ENCODE peak calls at places on chromosomes 16 and 17, in five cellular contexts. One of them, this sample, is unnamed. For H3K4me1, the result is how much of the 10 kb centered on the place peaks cover.

GRCh38 chr16:10828851-10829331 is 10.3 kb upstream of the TVP23A start:
- DNase-seq in K562: no peak
- DNase-seq in spleen: peak
- DNase-seq in endothelial cell of umbilical vein: peak
- DNase-seq in esophagus muscularis mucosa: peak
- DNase-seq in this sample: peak

GRCh38 chr16:81639348-81639747 is 139.7 kb upstream of the PLCG2 start:
- DNase-seq in K562: no peak
- DNase-seq in spleen: no peak
- DNase-seq in endothelial cell of umbilical vein: no peak
- DNase-seq in esophagus muscularis mucosa: no peak
- DNase-seq in this sample: no peak

GRCh38 chr16:50745940-50746339 is 4.1 kb downstream of the CYLD start:
- DNase-seq in K562: no peak
- DNase-seq in spleen: no peak
- DNase-seq in endothelial cell of umbilical vein: no peak
- DNase-seq in esophagus muscularis mucosa: no peak
- DNase-seq in this sample: no peak

GRCh38 chr17:62109378-62109902 is 44.4 kb upstream of the MED13 start:
- DNase-seq in K562: peak
- DNase-seq in spleen: peak
- DNase-seq in endothelial cell of umbilical vein: peak
- DNase-seq in esophagus muscularis mucosa: no peak
- DNase-seq in this sample: peak

GRCh38 chr17:6755281-6755680 is 565 bp upstream of the XAF1 start:
- DNase-seq in K562: no peak
- DNase-seq in spleen: no peak
- DNase-seq in endothelial cell of umbilical vein: no peak
- DNase-seq in esophagus muscularis mucosa: no peak
- DNase-seq in this sample: no peak

GRCh38 chr17:46274238-46274637 is 20.7 kb upstream of the LRRC37A start:
- DNase-seq in K562: no peak
- DNase-seq in spleen: no peak
- DNase-seq in endothelial cell of umbilical vein: no peak
- DNase-seq in esophagus muscularis mucosa: no peak
- DNase-seq in this sample: no peak

GRCh38 chr16:74868501-74868900 is 93.9 kb upstream of the FA2H start:
- DNase-seq in K562: no peak
- DNase-seq in spleen: no peak
- DNase-seq in endothelial cell of umbilical vein: peak
- DNase-seq in esophagus muscularis mucosa: no peak
- DNase-seq in this sample: no peak

GRCh38 chr16:27980919-27981670 is 82.4 kb downstream of the GSG1L start:
- DNase-seq in K562: no peak
- DNase-seq in spleen: peak
- DNase-seq in endothelial cell of umbilical vein: no peak
- DNase-seq in esophagus muscularis mucosa: no peak
- DNase-seq in this sample: no peak

GRCh38 chr17:21174719-21175118 is 39.2 kb downstream of the TMEM11 start:
- DNase-seq in K562: no peak
- DNase-seq in spleen: no peak
- DNase-seq in endothelial cell of umbilical vein: peak
- DNase-seq in esophagus muscularis mucosa: no peak
- DNase-seq in this sample: no peak

GRCh38 chr16:26316683-26317464 is 625.1 kb downstream of the HS3ST4 start:
- DNase-seq in K562: no peak
- DNase-seq in spleen: no peak
- DNase-seq in endothelial cell of umbilical vein: no peak
- DNase-seq in esophagus muscularis mucosa: no peak
- DNase-seq in this sample: no peak

GRCh38 chr17:59436900-59437299 is 105.4 kb downstream of the YPEL2 start:
- DNase-seq in K562: no peak
- DNase-seq in spleen: no peak
- DNase-seq in endothelial cell of umbilical vein: no peak
- DNase-seq in esophagus muscularis mucosa: no peak
- DNase-seq in this sample: no peak

GRCh38 chr17:78131172-78132085 is 858 bp downstream of the TMC8 start:
- DNase-seq in K562: no peak
- DNase-seq in spleen: peak
- DNase-seq in endothelial cell of umbilical vein: no peak
- DNase-seq in esophagus muscularis mucosa: no peak
- DNase-seq in this sample: peak

GRCh38 chr17:35046740-35047283 is 16.7 kb downstream of the RFFL start:
- DNase-seq in K562: peak
- DNase-seq in spleen: no peak
- DNase-seq in endothelial cell of umbilical vein: peak
- DNase-seq in esophagus muscularis mucosa: no peak
- DNase-seq in this sample: no peak

GRCh38 chr16:69073181-69073669 is 32.2 kb upstream of the HAS3 start:
- DNase-seq in K562: no peak
- DNase-seq in spleen: no peak
- DNase-seq in endothelial cell of umbilical vein: peak
- DNase-seq in esophagus muscularis mucosa: no peak
- DNase-seq in this sample: no peak

GRCh38 chr16:16048904-16049582 is 99.6 kb downstream of the ABCC1 start:
- DNase-seq in K562: peak
- DNase-seq in spleen: no peak
- DNase-seq in endothelial cell of umbilical vein: no peak
- DNase-seq in esophagus muscularis mucosa: no peak
- DNase-seq in this sample: no peak

GRCh38 chr17:11404431-11404830 is 163.4 kb downstream of the SHISA6 start:
- DNase-seq in K562: no peak
- DNase-seq in spleen: no peak
- DNase-seq in endothelial cell of umbilical vein: no peak
- DNase-seq in esophagus muscularis mucosa: no peak
- DNase-seq in this sample: no peak

GRCh38 chr16:8850279-8850885 is 18.4 kb downstream of the CARHSP1 start:
- DNase-seq in K562: no peak
- DNase-seq in spleen: peak
- DNase-seq in endothelial cell of umbilical vein: peak
- DNase-seq in esophagus muscularis mucosa: peak
- DNase-seq in this sample: no peak

GRCh38 chr17:66540131-66540781 is 237.8 kb downstream of the PRKCA start:
- DNase-seq in K562: no peak
- DNase-seq in spleen: no peak
- DNase-seq in endothelial cell of umbilical vein: no peak
- DNase-seq in esophagus muscularis mucosa: no peak
- DNase-seq in this sample: no peak

GRCh38 chr17:64118452-64118979 is 11.4 kb downstream of the ERN1 start:
- DNase-seq in K562: peak
- DNase-seq in spleen: no peak
- DNase-seq in endothelial cell of umbilical vein: peak
- DNase-seq in esophagus muscularis mucosa: no peak
- DNase-seq in this sample: no peak

GRCh38 chr17:32814837-32815236 is 62.1 kb downstream of the MYO1D start:
- DNase-seq in K562: no peak
- DNase-seq in spleen: no peak
- DNase-seq in endothelial cell of umbilical vein: peak
- DNase-seq in esophagus muscularis mucosa: no peak
- DNase-seq in this sample: no peak

GRCh38 chr17:68172461-68172954 is 75.3 kb upstream of the AMZ2 start:
- DNase-seq in K562: peak
- DNase-seq in spleen: peak
- DNase-seq in endothelial cell of umbilical vein: peak
- DNase-seq in esophagus muscularis mucosa: no peak
- DNase-seq in this sample: peak

GRCh38 chr16:72990571-72990970 is 57.4 kb downstream of the ZFHX3 start:
- DNase-seq in K562: no peak
- DNase-seq in spleen: no peak
- DNase-seq in endothelial cell of umbilical vein: no peak
- DNase-seq in esophagus muscularis mucosa: no peak
- DNase-seq in this sample: no peak

GRCh38 chr17:31484821-31485220 is 93.3 kb downstream of the RAB11FIP4 start:
- DNase-seq in K562: no peak
- DNase-seq in spleen: no peak
- DNase-seq in endothelial cell of umbilical vein: no peak
- DNase-seq in esophagus muscularis mucosa: no peak
- DNase-seq in this sample: no peak

GRCh38 chr17:6668727-6669425 is 17.3 kb downstream of the C17orf100 start:
- DNase-seq in K562: no peak
- DNase-seq in spleen: no peak
- DNase-seq in endothelial cell of umbilical vein: no peak
- DNase-seq in esophagus muscularis mucosa: no peak
- DNase-seq in this sample: no peak

GRCh38 chr17:40480501-40481003 is 20.9 kb downstream of the TNS4 start:
- DNase-seq in K562: no peak
- DNase-seq in spleen: peak
- DNase-seq in endothelial cell of umbilical vein: no peak
- DNase-seq in esophagus muscularis mucosa: no peak
- DNase-seq in this sample: peak

GRCh38 chr16:21076186-21076883 is 74.3 kb downstream of the DNAH3 start:
- DNase-seq in K562: no peak
- DNase-seq in spleen: no peak
- DNase-seq in endothelial cell of umbilical vein: peak
- DNase-seq in esophagus muscularis mucosa: no peak
- DNase-seq in this sample: no peak

GRCh38 chr17:14498812-14499211 is 197.9 kb downstream of the HS3ST3B1 start:
- DNase-seq in K562: no peak
- DNase-seq in spleen: no peak
- DNase-seq in endothelial cell of umbilical vein: no peak
- DNase-seq in esophagus muscularis mucosa: no peak
- DNase-seq in this sample: no peak
- H3K4me1 ChIP-seq in K562: under half
- H3K4me1 ChIP-seq in spleen: under half
- H3K4me1 ChIP-seq in endothelial cell of umbilical vein: under half
- H3K4me1 ChIP-seq in esophagus muscularis mucosa: under half
- H3K4me1 ChIP-seq in this sample: under half

DNA sequence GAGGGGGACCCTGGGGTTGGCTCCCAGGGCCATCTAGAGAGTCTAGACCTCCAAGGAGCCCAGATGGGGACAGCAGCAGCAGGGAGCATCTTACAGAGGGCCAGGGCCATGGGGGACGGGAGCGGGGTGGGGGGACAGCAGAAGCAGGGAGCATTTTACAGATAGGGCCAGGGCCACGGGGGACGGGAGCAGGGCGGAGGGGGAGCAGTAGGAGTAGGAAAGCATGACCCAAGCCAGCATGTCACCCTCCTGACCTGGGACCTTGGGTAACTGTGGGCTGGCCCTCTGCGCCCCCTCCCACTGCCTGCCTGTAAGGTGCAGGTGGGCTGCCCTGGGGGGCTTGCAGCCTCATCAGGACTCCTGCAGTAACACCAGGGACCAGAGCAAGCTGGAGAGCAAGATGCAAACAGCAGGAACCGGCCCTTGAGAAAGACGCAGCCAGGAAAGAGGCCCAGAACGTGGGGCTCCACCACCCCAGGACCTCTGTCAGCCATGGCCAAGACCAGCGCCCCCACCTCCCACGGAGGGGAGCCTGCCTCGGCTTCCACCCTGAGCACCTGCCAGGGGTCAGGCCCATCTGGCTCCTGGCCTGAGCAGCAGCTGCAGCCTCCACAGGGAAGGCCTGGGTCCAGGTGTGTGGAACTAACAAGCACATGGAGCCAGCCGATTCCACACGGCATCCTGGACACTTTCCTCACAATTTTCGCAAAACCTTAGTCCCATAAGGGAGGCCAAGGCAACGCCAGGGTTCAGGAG is 2.4 kb downstream of the ZNF598 start:
- DNase-seq in K562: no peak
- DNase-seq in spleen: peak
- DNase-seq in endothelial cell of umbilical vein: no peak
- DNase-seq in esophagus muscularis mucosa: no peak
- DNase-seq in this sample: peak
- TF ChIP-seq POLR2AphosphoS5 in K562: no peak
- TF ChIP-seq POLR2AphosphoS5 in spleen: no peak
- TF ChIP-seq POLR2AphosphoS5 in endothelial cell of umbilical vein: no peak
- TF ChIP-seq POLR2AphosphoS5 in esophagus muscularis mucosa: no peak
- TF ChIP-seq POLR2AphosphoS5 in this sample: no peak

DNA sequence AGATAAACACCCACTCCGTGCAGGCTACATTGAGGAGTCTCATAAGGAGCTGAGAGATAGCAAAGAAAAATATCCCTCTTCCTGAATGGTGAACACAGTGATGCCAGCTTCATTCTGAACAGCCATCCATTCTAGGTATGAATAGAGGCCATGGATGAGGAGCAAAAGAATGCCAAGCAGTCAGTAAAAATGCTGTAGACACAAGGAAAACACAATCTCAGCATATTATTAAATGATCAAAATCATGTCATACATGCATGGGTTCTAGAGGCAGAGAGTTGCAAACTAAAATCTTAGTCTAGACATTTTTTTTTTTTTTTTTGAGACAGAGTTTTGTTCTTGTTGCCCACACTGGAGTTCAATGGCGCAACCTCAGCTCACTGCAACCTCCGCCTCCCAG is 313.0 kb downstream of the SOX9 start:
- DNase-seq in K562: no peak
- DNase-seq in spleen: no peak
- DNase-seq in endothelial cell of umbilical vein: no peak
- DNase-seq in esophagus muscularis mucosa: no peak
- DNase-seq in this sample: no peak
- H3K4me1 ChIP-seq in K562: under half
- H3K4me1 ChIP-seq in spleen: under half
- H3K4me1 ChIP-seq in endothelial cell of umbilical vein: under half
- H3K4me1 ChIP-seq in esophagus muscularis mucosa: under half
- H3K4me1 ChIP-seq in this sample: under half

GRCh38 chr17:81866440-81867122 is 4.6 kb downstream of the ARHGDIA start:
- DNase-seq in K562: no peak
- DNase-seq in spleen: no peak
- DNase-seq in endothelial cell of umbilical vein: no peak
- DNase-seq in esophagus muscularis mucosa: no peak
- DNase-seq in this sample: no peak

GRCh38 chr17:81865358-81865732 is 5.0 kb upstream of the P4HB start:
- DNase-seq in K562: no peak
- DNase-seq in spleen: no peak
- DNase-seq in endothelial cell of umbilical vein: no peak
- DNase-seq in esophagus muscularis mucosa: no peak
- DNase-seq in this sample: no peak

GRCh38 chr17:81863833-81864768 is 3.8 kb upstream of the P4HB start:
- DNase-seq in K562: no peak
- DNase-seq in spleen: no peak
- DNase-seq in endothelial cell of umbilical vein: no peak
- DNase-seq in esophagus muscularis mucosa: no peak
- DNase-seq in this sample: no peak

GRCh38 chr17:81867123-81867951 is 3.8 kb downstream of the ARHGDIA start:
- DNase-seq in K562: no peak
- DNase-seq in spleen: peak
- DNase-seq in endothelial cell of umbilical vein: no peak
- DNase-seq in esophagus muscularis mucosa: no peak
- DNase-seq in this sample: peak

DNA sequence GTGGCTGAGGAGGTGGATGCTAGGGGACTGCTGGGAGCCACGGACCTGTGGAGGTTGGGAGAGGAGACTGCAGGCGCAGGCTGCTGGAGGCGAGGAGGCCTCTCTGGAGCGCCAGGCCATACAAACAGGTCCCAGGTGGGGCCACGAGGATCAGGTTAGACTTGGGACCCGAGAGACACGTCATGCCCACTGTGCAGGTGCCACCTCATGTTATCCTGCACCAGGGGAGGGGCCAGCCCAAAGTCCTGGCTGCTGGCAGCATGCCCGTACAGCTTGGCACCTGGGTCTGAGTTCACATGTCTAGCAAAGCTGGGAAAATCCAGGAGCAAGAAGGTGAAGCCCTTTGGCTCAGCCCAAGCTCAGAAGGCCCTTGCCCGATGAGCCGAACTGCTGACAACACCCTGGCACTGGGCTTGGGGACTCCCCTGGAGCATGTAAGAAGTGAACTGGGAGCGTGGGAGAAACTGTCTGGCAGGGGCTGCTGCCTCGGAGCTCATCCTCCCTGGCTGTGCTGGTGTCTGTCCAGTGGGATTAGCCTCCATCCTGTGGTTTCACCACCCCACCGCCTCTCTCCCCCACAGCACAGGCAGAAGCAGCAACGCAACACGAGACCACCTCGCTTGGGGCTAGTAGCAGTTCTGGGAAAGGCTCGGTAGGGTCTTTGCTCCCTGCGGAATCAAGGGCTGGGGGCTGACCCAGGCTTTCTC is 5.3 kb downstream of the ARHGDIA start:
- DNase-seq in K562: no peak
- DNase-seq in spleen: no peak
- DNase-seq in endothelial cell of umbilical vein: no peak
- DNase-seq in esophagus muscularis mucosa: no peak
- DNase-seq in this sample: no peak
- TF ChIP-seq POLR2AphosphoS5 in K562: peak
- TF ChIP-seq POLR2AphosphoS5 in spleen: peak
- TF ChIP-seq POLR2AphosphoS5 in endothelial cell of umbilical vein: peak
- TF ChIP-seq POLR2AphosphoS5 in esophagus muscularis mucosa: no peak
- TF ChIP-seq POLR2AphosphoS5 in this sample: no peak

This sample was measured in upper lobe of left lung.